ENCODE peak calls at places on chromosomes 12 and 14, in ten cellular contexts. Z is BJ; J is stimulated activated naive CD8-positive, alpha-beta T cell treated with anti-CD3 and anti-CD28 coated beads, Interleukin-15, amount 100 ng/mL, for 72 hours; X is T-helper 17 cell; Y is stimulated activated CD4-positive, alpha-beta T cell treated with anti-CD3 and anti-CD28 coated beads, Interleukin-1b, Interleukin-23, amount 100 ng/mL, for 24 hours; V is NCI-H2081; R is T47D; O is HuH-7.5; A is G401; S is T-helper 9 cell. Q is an unnamed sample.

GRCh38 chr14:92389598-92390126 is 66.7 kb downstream of the SLC24A4 start:
- DNase-seq in Z (no peak), J (no peak), X (no peak), Y (no peak), V (no peak), R (no peak), O (no peak), A (peak), S (no peak), Q (no peak)

GRCh38 chr12:106128526-106129430 is 10.0 kb downstream of the NUAK1 start:
- DNase-seq in Z (no peak), J (no peak), X (no peak), Y (no peak), V (peak), R (no peak), O (no peak), A (no peak), S (no peak), Q (no peak)

GRCh38 chr12:120249266-120249874 is 16.2 kb downstream of the PXN start:
- DNase-seq in Z (no peak), J (no peak), X (no peak), Y (no peak), V (no peak), R (no peak), O (no peak), A (no peak), S (no peak), Q (no peak)

GRCh38 chr12:6724409-6724797 is 557 bp downstream of the COPS7A start:
- DNase-seq in Z (no peak), J (peak), X (no peak), Y (no peak), V (no peak), R (no peak), O (no peak), A (no peak), S (peak), Q (peak)

GRCh38 chr12:52836042-52836466 is 1.9 kb upstream of the KRT79 start:
- DNase-seq in Z (no peak), J (peak), X (no peak), Y (peak), V (no peak), R (no peak), O (no peak), A (no peak), S (no peak), Q (no peak)

GRCh38 chr14:102479777-102480176 is 29.8 kb downstream of the ANKRD9 start:
- DNase-seq in Z (no peak), J (no peak), X (no peak), Y (no peak), V (no peak), R (no peak), O (peak), A (peak), S (no peak), Q (no peak)

GRCh38 chr14:48874701-48875100 is 711.5 kb downstream of the RPS29 start:
- DNase-seq in Z (no peak), J (no peak), X (no peak), Y (no peak), V (no peak), R (no peak), O (no peak), A (no peak), S (no peak), Q (no peak)

GRCh38 chr12:27463826-27464554 is 17.5 kb downstream of the SMCO2 start:
- DNase-seq in Z (no peak), J (peak), X (no peak), Y (no peak), V (no peak), R (no peak), O (no peak), A (no peak), S (no peak), Q (no peak)

GRCh38 chr12:53023-53734 is 13.4 kb upstream of the IQSEC3 start:
- DNase-seq in Z (no peak), J (no peak), X (no peak), Y (no peak), V (no peak), R (no peak), O (no peak), A (no peak), S (no peak), Q (no peak)

GRCh38 chr14:91317381-91318313 is 73.1 kb upstream of the GPR68 start:
- DNase-seq in Z (no peak), J (peak), X (peak), Y (no peak), V (no peak), R (peak), O (no peak), A (peak), S (peak), Q (no peak)

GRCh38 chr14:103198429-103199140 is 75.3 kb downstream of the TNFAIP2 start:
- DNase-seq in Z (peak), J (no peak), X (no peak), Y (no peak), V (no peak), R (peak), O (peak), A (no peak), S (no peak), Q (peak)

GRCh38 chr14:68549057-68549421 is 243.8 kb downstream of the ZFP36L1 start:
- DNase-seq in Z (no peak), J (no peak), X (no peak), Y (no peak), V (no peak), R (no peak), O (no peak), A (no peak), S (no peak), Q (peak)

GRCh38 chr12:12723681-12724420 is 6.7 kb downstream of the CDKN1B start:
- DNase-seq in Z (no peak), J (peak), X (peak), Y (no peak), V (no peak), R (no peak), O (no peak), A (peak), S (no peak), Q (peak)

GRCh38 chr14:95500201-95500681 is 16.2 kb downstream of the SYNE3 start:
- DNase-seq in Z (no peak), J (no peak), X (no peak), Y (no peak), V (no peak), R (no peak), O (no peak), A (no peak), S (no peak), Q (no peak)

GRCh38 chr12:109753959-109754358 is 40.3 kb downstream of the FAM222A start:
- DNase-seq in Z (no peak), J (no peak), X (no peak), Y (no peak), V (no peak), R (peak), O (no peak), A (no peak), S (no peak), Q (no peak)

GRCh38 chr14:91649930-91650329 is 82.0 kb downstream of the CATSPERB start:
- DNase-seq in Z (no peak), J (no peak), X (no peak), Y (no peak), V (peak), R (peak), O (peak), A (no peak), S (no peak), Q (peak)

GRCh38 chr12:59403259-59403932 is 192.4 kb upstream of the SLC16A7 start:
- DNase-seq in Z (peak), J (peak), X (peak), Y (peak), V (peak), R (peak), O (no peak), A (peak), S (no peak), Q (peak)

GRCh38 chr14:61247935-61248334 is 33.2 kb downstream of the TMEM30B start:
- DNase-seq in Z (no peak), J (no peak), X (no peak), Y (no peak), V (no peak), R (no peak), O (no peak), A (no peak), S (no peak), Q (no peak)

GRCh38 chr14:52876311-52876710 is 74.5 kb downstream of the FERMT2 start:
- DNase-seq in Z (no peak), J (no peak), X (no peak), Y (no peak), V (no peak), R (no peak), O (no peak), A (no peak), S (no peak), Q (no peak)

GRCh38 chr14:64698899-64699298 is 5.3 kb upstream of the PLEKHG3 start:
- DNase-seq in Z (no peak), J (no peak), X (no peak), Y (no peak), V (no peak), R (no peak), O (no peak), A (no peak), S (no peak), Q (no peak)

GRCh38 chr12:131827961-131828534 is at the start of gene MMP17:
- DNase-seq in Z (no peak), J (no peak), X (no peak), Y (no peak), V (no peak), R (peak), O (peak), A (no peak), S (peak), Q (peak)

GRCh38 chr12:15208140-15208539 is 13.1 kb downstream of the RERG start:
- DNase-seq in Z (no peak), J (no peak), X (no peak), Y (no peak), V (no peak), R (peak), O (no peak), A (no peak), S (no peak), Q (peak)

GRCh38 chr12:121678721-121679300 is 9.4 kb upstream of the MORN3 start:
- DNase-seq in Z (no peak), J (no peak), X (no peak), Y (no peak), V (no peak), R (no peak), O (no peak), A (no peak), S (no peak), Q (no peak)

GRCh38 chr12:100576311-100577036 is 3.0 kb downstream of the GAS2L3 start:
- DNase-seq in Z (peak), J (no peak), X (no peak), Y (no peak), V (no peak), R (no peak), O (no peak), A (no peak), S (no peak), Q (peak)

GRCh38 chr14:22281322-22281977 is 307.6 kb downstream of the DAD1 start:
- DNase-seq in Z (no peak), J (no peak), X (no peak), Y (no peak), V (no peak), R (no peak), O (no peak), A (no peak), S (no peak), Q (no peak)

GRCh38 chr12:11797317-11797913 is 147.9 kb downstream of the ETV6 start:
- DNase-seq in Z (peak), J (no peak), X (no peak), Y (no peak), V (no peak), R (no peak), O (no peak), A (no peak), S (no peak), Q (no peak)

Q was measured in A549.